ENCODE peak calls at places on chromosome 5, in six cellular contexts. One of them, this sample, is unnamed.
A peak's percentile ranks its signal among the peaks of the same experiment; 100 is the strongest.

GRCh38 chr5:171838066-171838465 is 52.4 kb downstream of the SMIM23 start:
- DNase-seq in fibroblast of lung: no peak
- DNase-seq in suprapubic skin: no peak
- DNase-seq in IMR-90: no peak
- DNase-seq in effector memory CD4-positive, alpha-beta T cell: no peak
- DNase-seq in CD8-positive, alpha-beta T cell: no peak
- DNase-seq in this sample: no peak

GRCh38 chr5:59525957-59526356 is 367.6 kb downstream of the PDE4D start:
- DNase-seq in IMR-90: peak; percentile 51
- DNase-seq in suprapubic skin: no peak
- DNase-seq in fibroblast of lung: peak; percentile 81
- DNase-seq in CD8-positive, alpha-beta T cell: no peak
- DNase-seq in effector memory CD4-positive, alpha-beta T cell: no peak
- DNase-seq in this sample: no peak

GRCh38 chr5:140883373-140883772 is 1.4 kb downstream of the PCDHA13 start:
- DNase-seq in suprapubic skin: no peak
- DNase-seq in effector memory CD4-positive, alpha-beta T cell: no peak
- DNase-seq in fibroblast of lung: no peak
- DNase-seq in CD8-positive, alpha-beta T cell: no peak
- DNase-seq in IMR-90: no peak
- DNase-seq in this sample: no peak

GRCh38 chr5:116576043-116576713 is 1.6 kb upstream of the SEMA6A start:
- DNase-seq in effector memory CD4-positive, alpha-beta T cell: no peak
- DNase-seq in fibroblast of lung: peak; percentile 68
- DNase-seq in suprapubic skin: no peak
- DNase-seq in IMR-90: peak; percentile 19
- DNase-seq in CD8-positive, alpha-beta T cell: no peak
- DNase-seq in this sample: no peak

GRCh38 chr5:112649882-112650281 is 87.8 kb upstream of the APC start:
- DNase-seq in suprapubic skin: no peak
- DNase-seq in fibroblast of lung: no peak
- DNase-seq in CD8-positive, alpha-beta T cell: no peak
- DNase-seq in IMR-90: no peak
- DNase-seq in effector memory CD4-positive, alpha-beta T cell: no peak
- DNase-seq in this sample: no peak

GRCh38 chr5:34657550-34657921 is 1.4 kb downstream of the RAI14 start:
- DNase-seq in suprapubic skin: no peak
- DNase-seq in CD8-positive, alpha-beta T cell: no peak
- DNase-seq in fibroblast of lung: peak; percentile 54
- DNase-seq in IMR-90: peak; percentile 42
- DNase-seq in effector memory CD4-positive, alpha-beta T cell: no peak
- DNase-seq in this sample: no peak

GRCh38 chr5:96014395-96014794 is 52.7 kb upstream of the ELL2 start:
- DNase-seq in fibroblast of lung: no peak
- DNase-seq in suprapubic skin: no peak
- DNase-seq in effector memory CD4-positive, alpha-beta T cell: no peak
- DNase-seq in IMR-90: no peak
- DNase-seq in CD8-positive, alpha-beta T cell: no peak
- DNase-seq in this sample: no peak

GRCh38 chr5:148998174-148998797 is 64.6 kb downstream of the SH3TC2 start:
- DNase-seq in suprapubic skin: no peak
- DNase-seq in fibroblast of lung: peak; percentile 82
- DNase-seq in effector memory CD4-positive, alpha-beta T cell: peak; percentile 9
- DNase-seq in CD8-positive, alpha-beta T cell: peak; percentile 37
- DNase-seq in IMR-90: peak; percentile 75
- DNase-seq in this sample: peak; percentile 44

GRCh38 chr5:14268236-14268701 is 125.1 kb downstream of the TRIO start:
- DNase-seq in effector memory CD4-positive, alpha-beta T cell: no peak
- DNase-seq in suprapubic skin: no peak
- DNase-seq in IMR-90: peak; percentile 81
- DNase-seq in fibroblast of lung: peak; percentile 34
- DNase-seq in CD8-positive, alpha-beta T cell: no peak
- DNase-seq in this sample: no peak

GRCh38 chr5:120532835-120533234 is 68.7 kb downstream of the PRR16 start:
- DNase-seq in effector memory CD4-positive, alpha-beta T cell: no peak
- DNase-seq in IMR-90: no peak
- DNase-seq in suprapubic skin: no peak
- DNase-seq in CD8-positive, alpha-beta T cell: no peak
- DNase-seq in fibroblast of lung: no peak
- DNase-seq in this sample: no peak

GRCh38 chr5:130151239-130151638 is 247.0 kb downstream of the CHSY3 start:
- DNase-seq in CD8-positive, alpha-beta T cell: no peak
- DNase-seq in effector memory CD4-positive, alpha-beta T cell: no peak
- DNase-seq in fibroblast of lung: no peak
- DNase-seq in IMR-90: no peak
- DNase-seq in suprapubic skin: no peak
- DNase-seq in this sample: no peak

GRCh38 chr5:127296321-127296720 is 5.7 kb downstream of the MEGF10 start:
- DNase-seq in IMR-90: peak; percentile 45
- DNase-seq in suprapubic skin: no peak
- DNase-seq in CD8-positive, alpha-beta T cell: no peak
- DNase-seq in effector memory CD4-positive, alpha-beta T cell: no peak
- DNase-seq in fibroblast of lung: peak; percentile 8
- DNase-seq in this sample: no peak

GRCh38 chr5:168780888-168781287 is 201.7 kb upstream of the PANK3 start:
- DNase-seq in IMR-90: no peak
- DNase-seq in fibroblast of lung: no peak
- DNase-seq in suprapubic skin: no peak
- DNase-seq in CD8-positive, alpha-beta T cell: no peak
- DNase-seq in effector memory CD4-positive, alpha-beta T cell: no peak
- DNase-seq in this sample: no peak
- H3K27me3 ChIP-seq in IMR-90: no peaks in the 10 kb centered on the region
- H3K27me3 ChIP-seq in fibroblast of lung: no peaks in the 10 kb centered on the region
- H3K27me3 ChIP-seq in suprapubic skin: no peaks in the 10 kb centered on the region
- H3K27me3 ChIP-seq in CD8-positive, alpha-beta T cell: no peaks in the 10 kb centered on the region
- H3K27me3 ChIP-seq in effector memory CD4-positive, alpha-beta T cell: no peaks in the 10 kb centered on the region
- H3K27me3 ChIP-seq in this sample: no peaks in the 10 kb centered on the region

GRCh38 chr5:79886940-79887339 is 104.1 kb downstream of the MTX3 start:
- DNase-seq in suprapubic skin: no peak
- DNase-seq in fibroblast of lung: no peak
- DNase-seq in effector memory CD4-positive, alpha-beta T cell: no peak
- DNase-seq in IMR-90: no peak
- DNase-seq in CD8-positive, alpha-beta T cell: no peak
- DNase-seq in this sample: no peak
- H3K4me1 ChIP-seq in suprapubic skin: no peaks in the 10 kb centered on the region
- H3K4me1 ChIP-seq in fibroblast of lung: no peaks in the 10 kb centered on the region
- H3K4me1 ChIP-seq in effector memory CD4-positive, alpha-beta T cell: no peaks in the 10 kb centered on the region
- H3K4me1 ChIP-seq in IMR-90: no peaks in the 10 kb centered on the region
- H3K4me1 ChIP-seq in CD8-positive, alpha-beta T cell: no peaks in the 10 kb centered on the region
- H3K4me1 ChIP-seq in this sample: no peaks in the 10 kb centered on the region

GRCh38 chr5:135538261-135538660 is 2.5 kb upstream of the NEUROG1 start:
- DNase-seq in IMR-90: no peak
- DNase-seq in suprapubic skin: peak; percentile 38
- DNase-seq in fibroblast of lung: no peak
- DNase-seq in CD8-positive, alpha-beta T cell: no peak
- DNase-seq in effector memory CD4-positive, alpha-beta T cell: no peak
- DNase-seq in this sample: no peak
- H3K27me3 ChIP-seq in IMR-90: peaks cover 93% of the 10 kb centered on the region
- H3K27me3 ChIP-seq in suprapubic skin: peaks cover 89% of the 10 kb centered on the region
- H3K27me3 ChIP-seq in fibroblast of lung: peaks cover 55% of the 10 kb centered on the region
- H3K27me3 ChIP-seq in CD8-positive, alpha-beta T cell: peaks cover 17% of the 10 kb centered on the region
- H3K27me3 ChIP-seq in effector memory CD4-positive, alpha-beta T cell: peaks cover 28% of the 10 kb centered on the region
- H3K27me3 ChIP-seq in this sample: peaks cover 26% of the 10 kb centered on the region

GRCh38 chr5:68220914-68221313 is 5.4 kb downstream of the PIK3R1 start:
- DNase-seq in effector memory CD4-positive, alpha-beta T cell: no peak
- DNase-seq in fibroblast of lung: no peak
- DNase-seq in IMR-90: no peak
- DNase-seq in CD8-positive, alpha-beta T cell: no peak
- DNase-seq in suprapubic skin: no peak
- DNase-seq in this sample: no peak
- H3K4me1 ChIP-seq in effector memory CD4-positive, alpha-beta T cell: peaks cover 28% of the 10 kb centered on the region
- H3K4me1 ChIP-seq in fibroblast of lung: peaks cover 8% of the 10 kb centered on the region
- H3K4me1 ChIP-seq in IMR-90: peaks cover 7% of the 10 kb centered on the region
- H3K4me1 ChIP-seq in CD8-positive, alpha-beta T cell: peaks cover 67% of the 10 kb centered on the region
- H3K4me1 ChIP-seq in suprapubic skin: peaks cover 61% of the 10 kb centered on the region
- H3K4me1 ChIP-seq in this sample: peaks cover 88% of the 10 kb centered on the region

GRCh38 chr5:135031146-135031812 is 2.7 kb downstream of the PITX1 start:
- DNase-seq in suprapubic skin: no peak
- DNase-seq in CD8-positive, alpha-beta T cell: no peak
- DNase-seq in effector memory CD4-positive, alpha-beta T cell: no peak
- DNase-seq in IMR-90: peak; percentile 18
- DNase-seq in fibroblast of lung: peak; percentile 14
- DNase-seq in this sample: no peak
- H3K27me3 ChIP-seq in suprapubic skin: peaks cover 98% of the 10 kb centered on the region
- H3K27me3 ChIP-seq in CD8-positive, alpha-beta T cell: peaks cover 40% of the 10 kb centered on the region
- H3K27me3 ChIP-seq in effector memory CD4-positive, alpha-beta T cell: peaks cover 56% of the 10 kb centered on the region
- H3K27me3 ChIP-seq in IMR-90: no peaks in the 10 kb centered on the region
- H3K27me3 ChIP-seq in fibroblast of lung: peaks cover 55% of the 10 kb centered on the region
- H3K27me3 ChIP-seq in this sample: peaks cover 30% of the 10 kb centered on the region

GRCh38 chr5:139562847-139563246 is 1.7 kb downstream of the UBE2D2 start:
- DNase-seq in IMR-90: no peak
- DNase-seq in suprapubic skin: no peak
- DNase-seq in effector memory CD4-positive, alpha-beta T cell: no peak
- DNase-seq in fibroblast of lung: no peak
- DNase-seq in CD8-positive, alpha-beta T cell: no peak
- DNase-seq in this sample: no peak

GRCh38 chr5:139561655-139562451 is 714 bp downstream of the UBE2D2 start:
- DNase-seq in IMR-90: peak; percentile 34
- DNase-seq in effector memory CD4-positive, alpha-beta T cell: no peak
- DNase-seq in fibroblast of lung: peak; percentile 43
- DNase-seq in suprapubic skin: peak; percentile 81
- DNase-seq in CD8-positive, alpha-beta T cell: peak; percentile 29
- DNase-seq in this sample: peak; percentile 26

GRCh38 chr5:139569276-139569955 is 8.3 kb downstream of the UBE2D2 start:
- DNase-seq in CD8-positive, alpha-beta T cell: no peak
- DNase-seq in effector memory CD4-positive, alpha-beta T cell: no peak
- DNase-seq in fibroblast of lung: no peak
- DNase-seq in suprapubic skin: no peak
- DNase-seq in IMR-90: peak; percentile 52
- DNase-seq in this sample: no peak

GRCh38 chr5:139565411-139566305 is 4.5 kb downstream of the UBE2D2 start:
- DNase-seq in CD8-positive, alpha-beta T cell: peak; percentile 66
- DNase-seq in fibroblast of lung: no peak
- DNase-seq in effector memory CD4-positive, alpha-beta T cell: peak; percentile 29
- DNase-seq in suprapubic skin: no peak
- DNase-seq in IMR-90: peak; percentile 34
- DNase-seq in this sample: peak; percentile 78

DNA sequence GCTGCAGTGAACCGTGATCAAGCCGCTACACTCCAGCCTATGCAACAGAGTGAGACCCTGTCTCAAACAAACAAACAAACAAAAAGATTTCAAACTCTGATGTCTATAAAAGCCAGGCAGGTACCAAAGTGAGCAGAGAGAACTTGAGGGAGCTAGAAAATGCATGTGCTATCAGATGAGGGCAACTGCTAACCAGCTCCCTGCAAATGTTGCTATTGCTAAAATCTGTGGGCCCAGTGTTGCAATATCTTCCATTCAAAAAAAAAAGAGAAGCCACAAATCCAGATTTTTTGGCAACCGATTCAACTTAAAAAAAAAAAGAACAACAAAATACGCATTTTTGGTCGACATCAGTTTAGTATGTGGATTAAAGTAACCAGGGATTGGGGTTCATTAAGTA is 5.5 kb downstream of the UBE2D2 start:
- DNase-seq in suprapubic skin: no peak
- DNase-seq in effector memory CD4-positive, alpha-beta T cell: no peak
- DNase-seq in fibroblast of lung: no peak
- DNase-seq in IMR-90: no peak
- DNase-seq in CD8-positive, alpha-beta T cell: no peak
- DNase-seq in this sample: no peak
- H3K4me1 ChIP-seq in suprapubic skin: peaks cover 59% of the 10 kb centered on the region
- H3K4me1 ChIP-seq in effector memory CD4-positive, alpha-beta T cell: peaks cover 41% of the 10 kb centered on the region
- H3K4me1 ChIP-seq in fibroblast of lung: peaks cover 8% of the 10 kb centered on the region
- H3K4me1 ChIP-seq in IMR-90: peaks cover 7% of the 10 kb centered on the region
- H3K4me1 ChIP-seq in CD8-positive, alpha-beta T cell: peaks cover 81% of the 10 kb centered on the region
- H3K4me1 ChIP-seq in this sample: peaks cover 93% of the 10 kb centered on the region

GRCh38 chr5:77621440-77621839 is 17.1 kb downstream of the OTP start:
- DNase-seq in effector memory CD4-positive, alpha-beta T cell: no peak
- DNase-seq in IMR-90: no peak
- DNase-seq in CD8-positive, alpha-beta T cell: no peak
- DNase-seq in fibroblast of lung: no peak
- DNase-seq in suprapubic skin: no peak
- DNase-seq in this sample: no peak
- H3K27me3 ChIP-seq in effector memory CD4-positive, alpha-beta T cell: peaks cover 11% of the 10 kb centered on the region
- H3K27me3 ChIP-seq in IMR-90: peaks cover 40% of the 10 kb centered on the region
- H3K27me3 ChIP-seq in CD8-positive, alpha-beta T cell: peaks cover 8% of the 10 kb centered on the region
- H3K27me3 ChIP-seq in fibroblast of lung: peaks cover 7% of the 10 kb centered on the region
- H3K27me3 ChIP-seq in suprapubic skin: peaks cover 72% of the 10 kb centered on the region
- H3K27me3 ChIP-seq in this sample: peaks cover 3% of the 10 kb centered on the region